ENCODE peak calls at places on chromosome 11, in seven cellular contexts. One of them, this sample, is unnamed.
A peak's percentile ranks its signal among the peaks of the same experiment; 100 is the strongest.

GRCh38 chr11:92596596-92597317 is 372.1 kb downstream of the FAT3 start:
- DNase-seq in fibroblast of lung: no peak
- DNase-seq in Peyer's patch: no peak
- DNase-seq in left lung: no peak
- DNase-seq in uterus: no peak
- DNase-seq in left ventricle myocardium inferior: no peak
- DNase-seq in fibroblast of mammary gland: no peak
- DNase-seq in this sample: no peak

GRCh38 chr11:8098879-8099278 is 17.9 kb downstream of the TUB start:
- DNase-seq in fibroblast of lung: no peak
- DNase-seq in Peyer's patch: no peak
- DNase-seq in left lung: no peak
- DNase-seq in uterus: no peak
- DNase-seq in left ventricle myocardium inferior: no peak
- DNase-seq in fibroblast of mammary gland: peak; percentile 42
- DNase-seq in this sample: no peak

GRCh38 chr11:57641011-57641410 is 8.7 kb downstream of the YPEL4 start:
- DNase-seq in fibroblast of lung: no peak
- DNase-seq in Peyer's patch: no peak
- DNase-seq in left lung: no peak
- DNase-seq in uterus: no peak
- DNase-seq in left ventricle myocardium inferior: no peak
- DNase-seq in fibroblast of mammary gland: peak; percentile 39
- DNase-seq in this sample: peak; percentile 31

GRCh38 chr11:70402685-70403084 is 4.4 kb downstream of the CTTN start:
- DNase-seq in fibroblast of lung: no peak
- DNase-seq in Peyer's patch: no peak
- DNase-seq in left lung: no peak
- DNase-seq in uterus: no peak
- DNase-seq in left ventricle myocardium inferior: no peak
- DNase-seq in fibroblast of mammary gland: no peak
- DNase-seq in this sample: no peak

GRCh38 chr11:73942030-73942429 is 8.8 kb upstream of the DNAJB13 start:
- DNase-seq in fibroblast of lung: no peak
- DNase-seq in Peyer's patch: no peak
- DNase-seq in left lung: no peak
- DNase-seq in uterus: no peak
- DNase-seq in left ventricle myocardium inferior: no peak
- DNase-seq in fibroblast of mammary gland: no peak
- DNase-seq in this sample: no peak

GRCh38 chr11:44497995-44498394 is 67.5 kb upstream of the CD82 start:
- DNase-seq in fibroblast of lung: no peak
- DNase-seq in Peyer's patch: no peak
- DNase-seq in left lung: no peak
- DNase-seq in uterus: peak; percentile 61
- DNase-seq in left ventricle myocardium inferior: no peak
- DNase-seq in fibroblast of mammary gland: no peak
- DNase-seq in this sample: no peak

GRCh38 chr11:116651098-116651756 is 121.6 kb downstream of the BUD13 start:
- DNase-seq in fibroblast of lung: no peak
- DNase-seq in Peyer's patch: no peak
- DNase-seq in left lung: no peak
- DNase-seq in uterus: no peak
- DNase-seq in left ventricle myocardium inferior: no peak
- DNase-seq in fibroblast of mammary gland: no peak
- DNase-seq in this sample: no peak

GRCh38 chr11:48063424-48063978 is 83.1 kb downstream of the PTPRJ start:
- DNase-seq in fibroblast of lung: peak; percentile 99
- DNase-seq in Peyer's patch: no peak
- DNase-seq in left lung: no peak
- DNase-seq in uterus: peak; percentile 28
- DNase-seq in left ventricle myocardium inferior: no peak
- DNase-seq in fibroblast of mammary gland: peak; percentile 95
- DNase-seq in this sample: no peak

GRCh38 chr11:11845066-11845465 is 3.3 kb downstream of the USP47 start:
- DNase-seq in fibroblast of lung: no peak
- DNase-seq in Peyer's patch: no peak
- DNase-seq in left lung: no peak
- DNase-seq in uterus: no peak
- DNase-seq in left ventricle myocardium inferior: no peak
- DNase-seq in fibroblast of mammary gland: no peak
- DNase-seq in this sample: no peak

GRCh38 chr11:65211293-65212105 is 29.8 kb downstream of the CAPN1 start:
- DNase-seq in fibroblast of lung: no peak
- DNase-seq in Peyer's patch: no peak
- DNase-seq in left lung: no peak
- DNase-seq in uterus: no peak
- DNase-seq in left ventricle myocardium inferior: no peak
- DNase-seq in fibroblast of mammary gland: no peak
- DNase-seq in this sample: no peak

GRCh38 chr11:115674176-115674575 is 170.0 kb upstream of the CADM1 start:
- DNase-seq in fibroblast of lung: no peak
- DNase-seq in Peyer's patch: no peak
- DNase-seq in left lung: no peak
- DNase-seq in uterus: no peak
- DNase-seq in left ventricle myocardium inferior: no peak
- DNase-seq in fibroblast of mammary gland: no peak
- DNase-seq in this sample: no peak

GRCh38 chr11:43359432-43359818 is 705 bp downstream of the TTC17 start:
- DNase-seq in fibroblast of lung: peak; percentile 41
- DNase-seq in Peyer's patch: no peak
- DNase-seq in left lung: no peak
- DNase-seq in uterus: no peak
- DNase-seq in left ventricle myocardium inferior: no peak
- DNase-seq in fibroblast of mammary gland: peak; percentile 31
- DNase-seq in this sample: peak; percentile 15

GRCh38 chr11:66082936-66083698 is 13.0 kb downstream of the PACS1 start:
- DNase-seq in fibroblast of lung: no peak
- DNase-seq in Peyer's patch: no peak
- DNase-seq in left lung: no peak
- DNase-seq in uterus: no peak
- DNase-seq in left ventricle myocardium inferior: no peak
- DNase-seq in fibroblast of mammary gland: peak; percentile 27
- DNase-seq in this sample: peak; percentile 80

GRCh38 chr11:46327829-46328228 is 19.4 kb upstream of the DGKZ start:
- DNase-seq in fibroblast of lung: no peak
- DNase-seq in Peyer's patch: no peak
- DNase-seq in left lung: no peak
- DNase-seq in uterus: no peak
- DNase-seq in left ventricle myocardium inferior: no peak
- DNase-seq in fibroblast of mammary gland: no peak
- DNase-seq in this sample: no peak

GRCh38 chr11:108895579-108896480 is 231.0 kb downstream of the DDX10 start:
- DNase-seq in fibroblast of lung: peak; percentile 37
- DNase-seq in Peyer's patch: no peak
- DNase-seq in left lung: no peak
- DNase-seq in uterus: no peak
- DNase-seq in left ventricle myocardium inferior: no peak
- DNase-seq in fibroblast of mammary gland: peak; percentile 39
- DNase-seq in this sample: no peak

GRCh38 chr11:28833670-28834069 is 725.5 kb downstream of the METTL15 start:
- DNase-seq in fibroblast of lung: peak; percentile 80
- DNase-seq in Peyer's patch: no peak
- DNase-seq in left lung: no peak
- DNase-seq in uterus: no peak
- DNase-seq in left ventricle myocardium inferior: no peak
- DNase-seq in fibroblast of mammary gland: peak; percentile 72
- DNase-seq in this sample: no peak

GRCh38 chr11:111349191-111349695 is 29.8 kb downstream of the POU2AF1 start:
- DNase-seq in fibroblast of lung: no peak
- DNase-seq in Peyer's patch: no peak
- DNase-seq in left lung: no peak
- DNase-seq in uterus: no peak
- DNase-seq in left ventricle myocardium inferior: no peak
- DNase-seq in fibroblast of mammary gland: no peak
- DNase-seq in this sample: no peak

GRCh38 chr11:64085915-64086262 is 50.2 kb downstream of the FLRT1 start:
- DNase-seq in fibroblast of lung: no peak
- DNase-seq in Peyer's patch: no peak
- DNase-seq in left lung: no peak
- DNase-seq in uterus: no peak
- DNase-seq in left ventricle myocardium inferior: no peak
- DNase-seq in fibroblast of mammary gland: no peak
- DNase-seq in this sample: peak; percentile 43

GRCh38 chr11:130110325-130111108 is 40.8 kb downstream of the APLP2 start:
- DNase-seq in fibroblast of lung: no peak
- DNase-seq in Peyer's patch: no peak
- DNase-seq in left lung: no peak
- DNase-seq in uterus: no peak
- DNase-seq in left ventricle myocardium inferior: no peak
- DNase-seq in fibroblast of mammary gland: no peak
- DNase-seq in this sample: no peak

GRCh38 chr11:95659088-95659487 is 130.5 kb downstream of the FAM76B start:
- DNase-seq in fibroblast of lung: peak; percentile 33
- DNase-seq in Peyer's patch: no peak
- DNase-seq in left lung: no peak
- DNase-seq in uterus: no peak
- DNase-seq in left ventricle myocardium inferior: no peak
- DNase-seq in fibroblast of mammary gland: peak; percentile 74
- DNase-seq in this sample: no peak

GRCh38 chr11:101862410-101863233 is 52.2 kb upstream of the CEP126 start:
- DNase-seq in fibroblast of lung: peak; percentile 81
- DNase-seq in Peyer's patch: no peak
- DNase-seq in left lung: no peak
- DNase-seq in uterus: no peak
- DNase-seq in left ventricle myocardium inferior: no peak
- DNase-seq in fibroblast of mammary gland: peak; percentile 83
- DNase-seq in this sample: peak; percentile 13

GRCh38 chr11:89626366-89626765 is 83.7 kb upstream of the TRIM77 start:
- DNase-seq in fibroblast of lung: no peak
- DNase-seq in Peyer's patch: no peak
- DNase-seq in left lung: no peak
- DNase-seq in uterus: no peak
- DNase-seq in left ventricle myocardium inferior: no peak
- DNase-seq in fibroblast of mammary gland: no peak
- DNase-seq in this sample: no peak

GRCh38 chr11:89625171-89625570 is 84.9 kb upstream of the TRIM77 start:
- DNase-seq in fibroblast of lung: no peak
- DNase-seq in Peyer's patch: no peak
- DNase-seq in left lung: no peak
- DNase-seq in uterus: no peak
- DNase-seq in left ventricle myocardium inferior: no peak
- DNase-seq in fibroblast of mammary gland: no peak
- DNase-seq in this sample: peak; percentile 13
- TF ChIP-seq CTCF in fibroblast of lung: peak; percentile 22
- TF ChIP-seq CTCF in Peyer's patch: no peak
- TF ChIP-seq CTCF in left lung: no peak
- TF ChIP-seq CTCF in uterus: no peak
- TF ChIP-seq CTCF in left ventricle myocardium inferior: no peak
- TF ChIP-seq CTCF in fibroblast of mammary gland: peak; percentile 13
- TF ChIP-seq CTCF in this sample: peak; percentile 36

GRCh38 chr11:83836883-83837654 is 550.9 kb upstream of the CCDC90B start:
- DNase-seq in fibroblast of lung: peak; percentile 51
- DNase-seq in Peyer's patch: no peak
- DNase-seq in left lung: no peak
- DNase-seq in uterus: peak; percentile 23
- DNase-seq in left ventricle myocardium inferior: no peak
- DNase-seq in fibroblast of mammary gland: peak; percentile 54
- DNase-seq in this sample: peak; percentile 63

GRCh38 chr11:83840326-83840725 is 554.2 kb upstream of the CCDC90B start:
- DNase-seq in fibroblast of lung: no peak
- DNase-seq in Peyer's patch: no peak
- DNase-seq in left lung: no peak
- DNase-seq in uterus: no peak
- DNase-seq in left ventricle myocardium inferior: no peak
- DNase-seq in fibroblast of mammary gland: no peak
- DNase-seq in this sample: no peak

GRCh38 chr11:83831929-83832328 is 545.8 kb upstream of the CCDC90B start:
- DNase-seq in fibroblast of lung: no peak
- DNase-seq in Peyer's patch: no peak
- DNase-seq in left lung: no peak
- DNase-seq in uterus: no peak
- DNase-seq in left ventricle myocardium inferior: no peak
- DNase-seq in fibroblast of mammary gland: no peak
- DNase-seq in this sample: no peak

DNA sequence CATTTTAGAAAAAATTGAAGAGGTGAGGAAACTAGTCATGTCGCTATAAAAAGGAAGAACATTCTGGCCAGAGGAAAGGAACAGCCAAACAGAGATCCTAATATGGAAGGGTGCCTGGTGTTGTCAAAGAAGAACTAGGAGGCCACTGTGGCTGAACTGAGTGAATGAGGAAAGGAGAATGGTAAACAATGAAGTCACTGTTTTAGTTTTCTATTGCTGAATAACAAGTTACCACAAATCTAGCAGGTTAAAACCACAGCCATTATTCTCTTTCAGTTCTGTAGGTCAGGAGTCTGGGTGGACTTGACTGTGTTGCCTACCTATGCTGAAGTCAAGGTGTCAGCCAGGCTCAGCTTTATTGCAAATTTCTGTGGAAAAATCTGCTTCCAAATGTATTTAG is 549.3 kb upstream of the CCDC90B start:
- DNase-seq in fibroblast of lung: peak; percentile 24
- DNase-seq in Peyer's patch: no peak
- DNase-seq in left lung: no peak
- DNase-seq in uterus: no peak
- DNase-seq in left ventricle myocardium inferior: no peak
- DNase-seq in fibroblast of mammary gland: no peak
- DNase-seq in this sample: no peak
- TF ChIP-seq CTCF in fibroblast of lung: no peak
- TF ChIP-seq CTCF in Peyer's patch: no peak
- TF ChIP-seq CTCF in left lung: no peak
- TF ChIP-seq CTCF in uterus: no peak
- TF ChIP-seq CTCF in left ventricle myocardium inferior: no peak
- TF ChIP-seq CTCF in fibroblast of mammary gland: no peak
- TF ChIP-seq CTCF in this sample: no peak

GRCh38 chr11:20669833-20670684 is 673 bp downstream of the NELL1 start:
- DNase-seq in fibroblast of lung: no peak
- DNase-seq in Peyer's patch: no peak
- DNase-seq in left lung: no peak
- DNase-seq in uterus: no peak
- DNase-seq in left ventricle myocardium inferior: no peak
- DNase-seq in fibroblast of mammary gland: no peak
- DNase-seq in this sample: no peak

GRCh38 chr11:20672575-20672974 is 3.2 kb downstream of the NELL1 start:
- DNase-seq in fibroblast of lung: no peak
- DNase-seq in Peyer's patch: no peak
- DNase-seq in left lung: no peak
- DNase-seq in uterus: no peak
- DNase-seq in left ventricle myocardium inferior: no peak
- DNase-seq in fibroblast of mammary gland: peak; percentile 3
- DNase-seq in this sample: no peak

GRCh38 chr11:20670932-20671403 is 1.6 kb downstream of the NELL1 start:
- DNase-seq in fibroblast of lung: no peak
- DNase-seq in Peyer's patch: no peak
- DNase-seq in left lung: no peak
- DNase-seq in uterus: no peak
- DNase-seq in left ventricle myocardium inferior: no peak
- DNase-seq in fibroblast of mammary gland: no peak
- DNase-seq in this sample: no peak

GRCh38 chr11:20668844-20669832 is at the start of gene NELL1:
- DNase-seq in fibroblast of lung: no peak
- DNase-seq in Peyer's patch: no peak
- DNase-seq in left lung: no peak
- DNase-seq in uterus: no peak
- DNase-seq in left ventricle myocardium inferior: no peak
- DNase-seq in fibroblast of mammary gland: no peak
- DNase-seq in this sample: peak; percentile 33

GRCh38 chr11:20671856-20672546 is 2.6 kb downstream of the NELL1 start:
- DNase-seq in fibroblast of lung: no peak
- DNase-seq in Peyer's patch: no peak
- DNase-seq in left lung: no peak
- DNase-seq in uterus: no peak
- DNase-seq in left ventricle myocardium inferior: no peak
- DNase-seq in fibroblast of mammary gland: no peak
- DNase-seq in this sample: no peak
- TF ChIP-seq CTCF in fibroblast of lung: peak; percentile 8
- TF ChIP-seq CTCF in Peyer's patch: no peak
- TF ChIP-seq CTCF in left lung: no peak
- TF ChIP-seq CTCF in uterus: no peak
- TF ChIP-seq CTCF in left ventricle myocardium inferior: no peak
- TF ChIP-seq CTCF in fibroblast of mammary gland: peak; percentile 19
- TF ChIP-seq CTCF in this sample: peak; percentile 52

GRCh38 chr11:2903672-2904011 is 18.1 kb upstream of the CDKN1C start:
- DNase-seq in fibroblast of lung: no peak
- DNase-seq in Peyer's patch: peak; percentile 85
- DNase-seq in left lung: no peak
- DNase-seq in uterus: no peak
- DNase-seq in left ventricle myocardium inferior: no peak
- DNase-seq in fibroblast of mammary gland: no peak
- DNase-seq in this sample: no peak
- TF ChIP-seq CTCF in fibroblast of lung: no peak
- TF ChIP-seq CTCF in Peyer's patch: no peak
- TF ChIP-seq CTCF in left lung: no peak
- TF ChIP-seq CTCF in uterus: no peak
- TF ChIP-seq CTCF in left ventricle myocardium inferior: no peak
- TF ChIP-seq CTCF in fibroblast of mammary gland: no peak
- TF ChIP-seq CTCF in this sample: no peak

This sample was measured in BE2C.